ENCODE peak calls at places on chromosomes 3 and 15, in ten cellular contexts. Z is CD8-positive, alpha-beta memory T cell; D is heart right ventricle; L is aorta; T is pancreas; K is GM23248; Y is RWPE1; U is CD8-positive, alpha-beta T cell; Q is K562; C is lower lobe of right lung. X is an unnamed sample.

GRCh38 chr3:36244728-36245127 is 135.6 kb upstream of the STAC start:
- DNase-seq in Z (no peak), D (no peak), L (no peak), T (no peak), K (peak), Y (peak), U (no peak), Q (no peak), C (no peak), X (no peak)

GRCh38 chr15:101167366-101167790 is 84.5 kb downstream of the CHSY1 start:
- DNase-seq in Z (no peak), D (no peak), L (no peak), T (no peak), K (no peak), Y (no peak), U (no peak), Q (no peak), C (no peak), X (no peak)

GRCh38 chr15:48020166-48020565 is 100.6 kb upstream of the SLC24A5 start:
- DNase-seq in Z (no peak), D (no peak), L (no peak), T (no peak), K (no peak), Y (no peak), U (no peak), Q (no peak), C (no peak), X (no peak)

GRCh38 chr3:124722589-124722988 is 7.7 kb upstream of the UMPS start:
- DNase-seq in Z (no peak), D (no peak), L (no peak), T (no peak), K (no peak), Y (no peak), U (no peak), Q (no peak), C (no peak), X (no peak)

GRCh38 chr3:149367021-149367840 is 10.2 kb downstream of the TM4SF1 start:
- DNase-seq in Z (no peak), D (no peak), L (no peak), T (no peak), K (peak), Y (peak), U (no peak), Q (no peak), C (no peak), X (no peak)

GRCh38 chr3:136070334-136070733 is 104.8 kb downstream of the PPP2R3A start:
- DNase-seq in Z (no peak), D (no peak), L (no peak), T (no peak), K (peak), Y (peak), U (no peak), Q (no peak), C (no peak), X (no peak)

GRCh38 chr3:158508481-158508880 is 62.5 kb upstream of the MLF1 start:
- DNase-seq in Z (no peak), D (no peak), L (no peak), T (no peak), K (no peak), Y (no peak), U (no peak), Q (no peak), C (no peak), X (no peak)

GRCh38 chr3:9316881-9317341 is 45.9 kb upstream of the THUMPD3 start:
- DNase-seq in Z (no peak), D (peak), L (no peak), T (no peak), K (peak), Y (peak), U (no peak), Q (no peak), C (no peak), X (peak)

GRCh38 chr3:123027292-123028232 is at the start of gene SEMA5B:
- DNase-seq in Z (no peak), D (peak), L (peak), T (peak), K (peak), Y (no peak), U (no peak), Q (peak), C (peak), X (no peak)

GRCh38 chr3:50885491-50885890 is 210.8 kb downstream of the DOCK3 start:
- DNase-seq in Z (no peak), D (no peak), L (no peak), T (no peak), K (peak), Y (peak), U (no peak), Q (no peak), C (no peak), X (no peak)

GRCh38 chr3:50885070-50885469 is 210.3 kb downstream of the DOCK3 start:
- DNase-seq in Z (no peak), D (no peak), L (no peak), T (no peak), K (no peak), Y (no peak), U (no peak), Q (no peak), C (no peak), X (no peak)

GRCh38 chr3:50890688-50891344 is 216.1 kb downstream of the DOCK3 start:
- DNase-seq in Z (no peak), D (no peak), L (no peak), T (no peak), K (no peak), Y (no peak), U (no peak), Q (no peak), C (no peak), X (no peak)
- H3K27ac ChIP-seq in Z (no peak), D (no peak), L (no peak), T (no peak), K (no peak), Y (no peak), U (no peak), Q (no peak), C (no peak), X (no peak)

DNA sequence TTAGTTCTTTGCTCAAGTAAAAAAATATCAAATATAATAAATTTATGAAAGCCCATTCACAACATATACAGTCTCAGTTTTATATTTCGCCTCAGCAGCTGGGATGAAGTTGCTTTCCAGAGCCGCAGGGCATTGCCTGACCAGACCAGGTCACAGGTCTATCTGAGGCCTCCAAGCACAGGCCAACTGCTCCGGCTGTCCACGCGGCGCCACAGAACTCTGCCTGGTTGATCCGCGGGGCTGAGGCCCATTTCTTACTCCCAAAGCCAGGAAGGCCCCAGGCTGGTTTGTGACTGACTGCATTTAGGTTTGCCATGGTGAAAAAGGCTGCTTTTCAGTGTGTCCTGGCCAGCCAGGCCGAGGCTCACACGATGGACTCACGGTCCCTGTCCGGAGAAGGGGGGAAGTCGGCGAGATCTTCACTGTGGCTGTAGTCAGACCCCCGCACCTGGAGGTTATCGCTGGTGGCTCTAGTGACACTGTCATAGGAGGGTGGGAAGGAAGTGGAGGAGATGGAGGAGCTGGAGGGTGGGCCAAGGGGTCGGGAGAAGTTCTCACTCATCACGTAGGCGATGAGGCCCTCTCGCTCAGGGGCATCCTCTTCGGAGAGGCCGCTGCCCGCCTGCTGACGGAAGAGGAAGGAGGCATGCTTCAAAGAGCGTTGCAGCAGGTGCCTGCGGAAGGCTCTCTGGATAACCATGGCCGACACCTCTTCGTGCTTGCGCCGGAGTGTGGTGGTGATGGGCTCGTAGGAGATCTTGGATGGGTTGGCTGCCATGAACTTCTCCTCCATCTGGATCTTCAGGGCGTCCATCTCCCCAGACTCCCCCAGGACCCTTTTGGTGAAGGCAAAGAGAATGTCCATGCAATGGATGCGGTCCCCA is 54.1 kb downstream of the EXOG start:
- DNase-seq in Z (no peak), D (no peak), L (peak), T (no peak), K (no peak), Y (no peak), U (no peak), Q (no peak), C (no peak), X (no peak)
- H3K27ac ChIP-seq in Z (no peak), D (peak), L (no peak), T (no peak), K (no peak), Y (no peak), U (no peak), Q (no peak), C (no peak), X (no peak)

GRCh38 chr3:50516048-50516871 is 12.8 kb upstream of the CACNA2D2 start:
- DNase-seq in Z (no peak), D (peak), L (no peak), T (no peak), K (peak), Y (no peak), U (no peak), Q (peak), C (peak), X (no peak)
- H3K27ac ChIP-seq in Z (no peak), D (peak), L (no peak), T (no peak), K (no peak), Y (no peak), U (no peak), Q (no peak), C (peak), X (peak)

DNA sequence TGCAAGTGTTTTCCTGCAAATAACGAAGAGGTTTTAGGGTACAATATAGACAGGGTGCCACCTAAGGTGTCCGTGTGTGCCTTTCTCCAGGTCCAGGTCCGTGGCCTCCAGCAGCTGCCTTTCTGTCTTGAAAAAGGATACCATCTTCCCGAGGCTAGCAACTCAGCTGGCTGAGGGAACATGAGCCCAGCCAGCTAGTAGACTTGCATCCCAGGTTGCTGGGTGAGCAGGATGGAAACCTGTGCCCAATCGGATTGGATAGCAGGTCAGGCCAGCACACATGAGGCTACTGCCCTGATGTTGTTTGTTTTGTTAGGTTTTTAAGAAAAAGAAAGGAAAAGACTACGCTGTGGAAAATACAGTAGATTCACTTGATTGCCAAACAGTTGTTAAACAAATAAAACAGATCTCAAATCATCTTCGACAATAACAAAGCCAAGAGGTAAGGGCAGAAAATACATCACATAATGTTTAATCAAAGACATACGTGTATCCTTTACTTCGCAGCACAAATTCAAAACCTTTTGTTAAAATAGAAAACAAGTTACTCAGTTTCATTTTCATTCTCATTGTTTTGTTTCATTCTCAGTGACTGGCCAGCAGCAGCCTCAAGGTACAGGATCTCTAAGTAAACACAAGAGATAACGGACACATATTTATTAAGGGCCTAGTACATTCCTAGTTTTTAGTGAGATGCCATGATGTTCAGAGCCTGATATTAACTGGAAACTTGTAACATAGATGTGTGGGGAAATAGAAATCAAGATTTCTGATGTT is 661.2 kb upstream of the NR2F2 start:
- DNase-seq in Z (no peak), D (no peak), L (no peak), T (no peak), K (peak), Y (no peak), U (no peak), Q (no peak), C (no peak), X (no peak)
- H3K27ac ChIP-seq in Z (no peak), D (peak), L (no peak), T (no peak), K (no peak), Y (no peak), U (no peak), Q (no peak), C (peak), X (peak)

DNA sequence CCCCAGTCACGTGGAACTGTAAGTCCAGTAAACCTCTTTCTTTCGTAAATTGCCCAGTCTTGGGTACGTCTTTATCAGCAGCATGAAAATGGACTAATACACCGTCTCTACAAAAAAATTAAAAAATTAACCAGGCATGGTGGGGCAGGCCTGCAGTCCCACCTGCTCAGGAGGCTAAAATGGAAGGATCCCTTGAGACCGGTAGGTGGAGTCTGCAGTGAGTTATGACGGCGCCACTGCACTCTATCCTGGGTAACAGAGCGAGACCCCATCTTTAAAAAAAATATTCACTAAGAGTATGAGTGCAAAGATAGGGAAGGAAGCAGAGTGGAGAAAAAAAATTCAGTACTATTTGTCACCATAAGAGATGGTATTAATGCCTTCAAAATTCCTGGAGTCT is 25.6 kb downstream of the SEC11A start:
- DNase-seq in Z (no peak), D (no peak), L (no peak), T (no peak), K (no peak), Y (no peak), U (no peak), Q (no peak), C (no peak), X (no peak)
- H3K27ac ChIP-seq in Z (no peak), D (no peak), L (no peak), T (no peak), K (no peak), Y (no peak), U (no peak), Q (no peak), C (no peak), X (no peak)

GRCh38 chr3:25787689-25788088 is 2.2 kb upstream of the OXSM start:
- DNase-seq in Z (no peak), D (no peak), L (no peak), T (no peak), K (no peak), Y (no peak), U (no peak), Q (no peak), C (no peak), X (no peak)
- H3K27ac ChIP-seq in Z (peak), D (no peak), L (no peak), T (no peak), K (no peak), Y (no peak), U (no peak), Q (peak), C (no peak), X (no peak)

DNA sequence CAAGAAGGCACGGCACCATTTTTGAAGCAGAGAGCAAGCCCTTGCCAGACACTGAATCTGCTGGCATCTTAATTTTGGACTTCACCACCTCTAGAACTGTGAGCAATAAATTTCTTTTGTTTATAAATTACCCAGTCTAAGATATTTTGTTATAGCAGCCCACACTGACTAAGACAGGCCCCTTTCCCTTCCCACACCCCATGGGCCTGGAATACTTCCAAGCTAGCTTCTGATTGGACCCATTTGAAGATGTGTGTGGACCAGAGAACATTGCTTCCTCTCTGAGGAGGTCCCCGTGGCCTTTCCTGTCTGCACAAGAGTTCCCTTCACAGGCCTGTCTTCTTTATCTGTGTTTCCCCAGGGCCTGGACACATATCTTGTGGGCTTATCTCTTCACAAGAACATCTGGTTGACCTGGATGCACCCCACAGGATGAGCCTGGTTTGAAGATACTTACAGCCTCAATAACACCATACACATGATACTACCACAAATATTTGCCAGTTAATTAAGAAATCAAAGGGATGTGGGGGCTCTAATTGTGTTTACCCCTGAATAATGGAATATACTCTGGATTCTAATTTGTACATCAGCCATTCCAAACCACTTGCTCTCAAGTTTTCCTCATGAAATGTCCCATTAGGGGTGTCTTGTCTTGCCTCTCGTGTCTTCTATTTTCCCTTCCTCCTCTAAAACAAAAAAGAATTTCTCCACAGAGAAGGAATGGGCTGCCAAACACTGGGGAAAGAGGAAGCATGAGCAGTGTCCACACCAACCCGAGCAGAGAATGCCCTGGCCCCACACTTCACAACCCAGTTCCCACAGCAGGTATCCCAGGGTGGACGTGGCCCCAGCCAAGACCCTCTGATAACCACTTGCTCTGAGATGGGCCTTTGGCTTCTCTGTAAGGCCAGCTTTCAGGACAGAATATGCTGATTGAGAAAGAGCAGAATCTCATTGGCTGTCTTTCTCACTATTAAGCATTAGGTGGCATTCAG is 42.5 kb downstream of the GLB1 start:
- DNase-seq in Z (no peak), D (no peak), L (no peak), T (no peak), K (no peak), Y (no peak), U (no peak), Q (peak), C (no peak), X (no peak)
- H3K27ac ChIP-seq in Z (peak), D (no peak), L (no peak), T (no peak), K (no peak), Y (no peak), U (no peak), Q (peak), C (peak), X (no peak)

GRCh38 chr3:67419779-67420178 is 234.6 kb downstream of the SUCLG2 start:
- DNase-seq in Z (no peak), D (no peak), L (no peak), T (no peak), K (no peak), Y (no peak), U (no peak), Q (no peak), C (no peak), X (no peak)
- H3K27ac ChIP-seq in Z (no peak), D (no peak), L (no peak), T (no peak), K (no peak), Y (no peak), U (no peak), Q (no peak), C (no peak), X (no peak)

DNA sequence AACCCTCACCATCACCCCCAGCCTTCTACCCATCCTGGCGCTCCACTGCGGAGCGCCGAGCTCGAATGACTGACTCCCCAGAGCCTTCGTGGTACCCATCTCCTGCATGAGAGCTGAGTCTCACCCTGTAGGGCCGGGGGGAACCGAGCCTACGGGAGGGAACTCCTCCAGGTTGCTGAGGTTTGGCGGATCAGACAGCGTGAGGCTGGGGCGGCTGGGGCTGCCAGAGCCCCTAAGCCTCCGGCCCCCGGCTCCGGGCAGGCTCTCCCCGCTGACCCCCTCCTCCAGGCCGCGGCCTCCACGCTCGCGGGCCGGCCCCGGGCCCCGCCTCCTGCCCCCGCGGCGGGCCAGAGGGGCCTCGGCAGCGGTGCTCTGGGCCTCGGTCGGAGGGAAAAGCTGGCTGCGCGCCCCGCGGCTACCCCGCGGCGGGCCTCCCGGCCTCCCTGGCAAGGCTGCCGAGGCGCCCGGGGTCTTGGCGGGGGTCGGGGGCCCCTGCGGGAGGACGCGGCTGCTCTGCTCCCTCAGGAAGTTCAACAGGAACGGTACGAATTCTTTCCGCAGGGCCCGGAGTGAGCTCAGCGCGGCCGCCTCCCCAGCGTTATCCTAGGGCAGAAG is 643 bp downstream of the CDAN1 start:
- DNase-seq in Z (no peak), D (no peak), L (peak), T (no peak), K (peak), Y (peak), U (no peak), Q (peak), C (no peak), X (no peak)
- H3K27ac ChIP-seq in Z (peak), D (peak), L (peak), T (peak), K (no peak), Y (peak), U (peak), Q (peak), C (peak), X (peak)

DNA sequence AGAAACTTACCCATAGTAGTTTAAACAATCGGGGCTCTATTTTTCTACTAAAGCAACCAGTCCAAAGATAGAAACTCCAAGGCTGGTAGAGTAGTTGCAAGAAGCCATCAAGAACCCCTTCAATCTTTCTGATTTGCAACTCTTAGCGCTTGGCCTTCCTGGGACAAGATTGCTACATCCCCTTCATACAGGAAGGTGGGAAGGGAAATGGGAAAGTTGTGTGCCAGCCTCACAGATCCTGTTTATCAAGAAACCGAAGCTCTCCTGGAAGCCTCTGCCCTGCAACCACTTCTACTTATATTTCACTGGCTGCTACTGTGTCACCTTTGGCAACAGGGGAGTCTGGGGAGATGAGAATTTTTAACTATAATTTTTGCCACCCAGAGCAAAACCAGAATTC is 46.2 kb downstream of the OSBPL10 start:
- DNase-seq in Z (no peak), D (no peak), L (no peak), T (no peak), K (no peak), Y (no peak), U (no peak), Q (no peak), C (no peak), X (peak)
- H3K27ac ChIP-seq in Z (no peak), D (no peak), L (no peak), T (no peak), K (no peak), Y (no peak), U (no peak), Q (no peak), C (no peak), X (no peak)